ENCODE peak calls at places on chromosomes 2 and 18, in nine cellular contexts. One of them, this sample, is unnamed.

GRCh38 chr2:218095853-218096252 is 26.8 kb downstream of the RUFY4 start:
- DNase-seq in T-helper 2 cell: no peak
- DNase-seq in GM20000: no peak
- DNase-seq in activated naive CD4-positive, alpha-beta T cell: no peak
- DNase-seq in SK-N-DZ: no peak
- DNase-seq in HepG2: no peak
- DNase-seq in GM18507: no peak
- DNase-seq in stimulated activated CD8-positive, alpha-beta memory T cell treated with anti-CD3 and anti-CD28 coated beads, Interleukin-15, amount 100 ng/mL, for 24 hours: no peak
- DNase-seq in RPMI7951: no peak
- DNase-seq in this sample: no peak

GRCh38 chr2:174603280-174603679 is 5.7 kb upstream of the WIPF1 start:
- DNase-seq in stimulated activated CD8-positive, alpha-beta memory T cell treated with anti-CD3 and anti-CD28 coated beads, Interleukin-15, amount 100 ng/mL, for 24 hours: no peak
- DNase-seq in SK-N-DZ: peak
- DNase-seq in GM20000: no peak
- DNase-seq in T-helper 2 cell: no peak
- DNase-seq in HepG2: peak
- DNase-seq in GM18507: no peak
- DNase-seq in activated naive CD4-positive, alpha-beta T cell: no peak
- DNase-seq in RPMI7951: peak
- DNase-seq in this sample: no peak

GRCh38 chr18:68121826-68122225 is 593.1 kb downstream of the TMX3 start:
- DNase-seq in T-helper 2 cell: no peak
- DNase-seq in GM18507: no peak
- DNase-seq in stimulated activated CD8-positive, alpha-beta memory T cell treated with anti-CD3 and anti-CD28 coated beads, Interleukin-15, amount 100 ng/mL, for 24 hours: no peak
- DNase-seq in GM20000: no peak
- DNase-seq in RPMI7951: no peak
- DNase-seq in HepG2: no peak
- DNase-seq in activated naive CD4-positive, alpha-beta T cell: no peak
- DNase-seq in SK-N-DZ: no peak
- DNase-seq in this sample: no peak

GRCh38 chr2:241892299-241893137 is 23.0 kb downstream of the RTP5 start:
- DNase-seq in stimulated activated CD8-positive, alpha-beta memory T cell treated with anti-CD3 and anti-CD28 coated beads, Interleukin-15, amount 100 ng/mL, for 24 hours: no peak
- DNase-seq in SK-N-DZ: no peak
- DNase-seq in activated naive CD4-positive, alpha-beta T cell: no peak
- DNase-seq in GM18507: no peak
- DNase-seq in T-helper 2 cell: no peak
- DNase-seq in RPMI7951: no peak
- DNase-seq in HepG2: no peak
- DNase-seq in GM20000: no peak
- DNase-seq in this sample: no peak

GRCh38 chr18:76487782-76488181 is 7.3 kb downstream of the ZNF516 start:
- DNase-seq in HepG2: no peak
- DNase-seq in SK-N-DZ: peak
- DNase-seq in RPMI7951: no peak
- DNase-seq in T-helper 2 cell: no peak
- DNase-seq in stimulated activated CD8-positive, alpha-beta memory T cell treated with anti-CD3 and anti-CD28 coated beads, Interleukin-15, amount 100 ng/mL, for 24 hours: no peak
- DNase-seq in GM20000: no peak
- DNase-seq in activated naive CD4-positive, alpha-beta T cell: no peak
- DNase-seq in GM18507: no peak
- DNase-seq in this sample: no peak

GRCh38 chr2:121485039-121485438 is 45.6 kb upstream of the RNU4ATAC start:
- DNase-seq in SK-N-DZ: no peak
- DNase-seq in T-helper 2 cell: no peak
- DNase-seq in HepG2: no peak
- DNase-seq in activated naive CD4-positive, alpha-beta T cell: no peak
- DNase-seq in GM18507: no peak
- DNase-seq in GM20000: no peak
- DNase-seq in stimulated activated CD8-positive, alpha-beta memory T cell treated with anti-CD3 and anti-CD28 coated beads, Interleukin-15, amount 100 ng/mL, for 24 hours: no peak
- DNase-seq in RPMI7951: peak
- DNase-seq in this sample: no peak

GRCh38 chr18:57426187-57426586 is 9.0 kb upstream of the ONECUT2 start:
- DNase-seq in GM20000: no peak
- DNase-seq in RPMI7951: no peak
- DNase-seq in HepG2: no peak
- DNase-seq in activated naive CD4-positive, alpha-beta T cell: no peak
- DNase-seq in stimulated activated CD8-positive, alpha-beta memory T cell treated with anti-CD3 and anti-CD28 coated beads, Interleukin-15, amount 100 ng/mL, for 24 hours: no peak
- DNase-seq in GM18507: no peak
- DNase-seq in T-helper 2 cell: no peak
- DNase-seq in SK-N-DZ: no peak
- DNase-seq in this sample: no peak

GRCh38 chr2:101307950-101308431 is 510 bp downstream of the RNF149 start:
- DNase-seq in RPMI7951: peak
- DNase-seq in GM20000: no peak
- DNase-seq in stimulated activated CD8-positive, alpha-beta memory T cell treated with anti-CD3 and anti-CD28 coated beads, Interleukin-15, amount 100 ng/mL, for 24 hours: no peak
- DNase-seq in T-helper 2 cell: no peak
- DNase-seq in activated naive CD4-positive, alpha-beta T cell: no peak
- DNase-seq in GM18507: no peak
- DNase-seq in HepG2: no peak
- DNase-seq in SK-N-DZ: peak
- DNase-seq in this sample: no peak

GRCh38 chr2:144350151-144350802 is 169.6 kb downstream of the ZEB2 start:
- DNase-seq in RPMI7951: peak
- DNase-seq in stimulated activated CD8-positive, alpha-beta memory T cell treated with anti-CD3 and anti-CD28 coated beads, Interleukin-15, amount 100 ng/mL, for 24 hours: no peak
- DNase-seq in activated naive CD4-positive, alpha-beta T cell: no peak
- DNase-seq in GM20000: no peak
- DNase-seq in HepG2: no peak
- DNase-seq in T-helper 2 cell: no peak
- DNase-seq in SK-N-DZ: no peak
- DNase-seq in GM18507: no peak
- DNase-seq in this sample: no peak

GRCh38 chr2:180849851-180850250 is 130.6 kb upstream of the UBE2E3 start:
- DNase-seq in RPMI7951: no peak
- DNase-seq in GM20000: no peak
- DNase-seq in HepG2: no peak
- DNase-seq in SK-N-DZ: no peak
- DNase-seq in T-helper 2 cell: no peak
- DNase-seq in activated naive CD4-positive, alpha-beta T cell: no peak
- DNase-seq in stimulated activated CD8-positive, alpha-beta memory T cell treated with anti-CD3 and anti-CD28 coated beads, Interleukin-15, amount 100 ng/mL, for 24 hours: no peak
- DNase-seq in GM18507: no peak
- DNase-seq in this sample: no peak

GRCh38 chr18:7413906-7414305 is 153.2 kb upstream of the PTPRM start:
- DNase-seq in stimulated activated CD8-positive, alpha-beta memory T cell treated with anti-CD3 and anti-CD28 coated beads, Interleukin-15, amount 100 ng/mL, for 24 hours: no peak
- DNase-seq in RPMI7951: no peak
- DNase-seq in GM18507: no peak
- DNase-seq in SK-N-DZ: no peak
- DNase-seq in GM20000: no peak
- DNase-seq in T-helper 2 cell: no peak
- DNase-seq in HepG2: no peak
- DNase-seq in activated naive CD4-positive, alpha-beta T cell: no peak
- DNase-seq in this sample: no peak

GRCh38 chr2:219701847-219702634 is 74.6 kb downstream of the SLC4A3 start:
- DNase-seq in RPMI7951: peak
- DNase-seq in activated naive CD4-positive, alpha-beta T cell: no peak
- DNase-seq in HepG2: no peak
- DNase-seq in T-helper 2 cell: no peak
- DNase-seq in stimulated activated CD8-positive, alpha-beta memory T cell treated with anti-CD3 and anti-CD28 coated beads, Interleukin-15, amount 100 ng/mL, for 24 hours: no peak
- DNase-seq in SK-N-DZ: no peak
- DNase-seq in GM20000: no peak
- DNase-seq in GM18507: no peak
- DNase-seq in this sample: peak

GRCh38 chr2:120237491-120237902 is 14.3 kb upstream of the TMEM185B start:
- DNase-seq in stimulated activated CD8-positive, alpha-beta memory T cell treated with anti-CD3 and anti-CD28 coated beads, Interleukin-15, amount 100 ng/mL, for 24 hours: no peak
- DNase-seq in GM20000: no peak
- DNase-seq in RPMI7951: peak
- DNase-seq in GM18507: no peak
- DNase-seq in T-helper 2 cell: no peak
- DNase-seq in SK-N-DZ: no peak
- DNase-seq in activated naive CD4-positive, alpha-beta T cell: no peak
- DNase-seq in HepG2: no peak
- DNase-seq in this sample: no peak

GRCh38 chr18:9890191-9890590 is 4.4 kb downstream of the TXNDC2 start:
- DNase-seq in HepG2: no peak
- DNase-seq in SK-N-DZ: no peak
- DNase-seq in stimulated activated CD8-positive, alpha-beta memory T cell treated with anti-CD3 and anti-CD28 coated beads, Interleukin-15, amount 100 ng/mL, for 24 hours: no peak
- DNase-seq in RPMI7951: no peak
- DNase-seq in T-helper 2 cell: no peak
- DNase-seq in activated naive CD4-positive, alpha-beta T cell: no peak
- DNase-seq in GM20000: no peak
- DNase-seq in GM18507: no peak
- DNase-seq in this sample: no peak

GRCh38 chr18:36406805-36407204 is 109.3 kb downstream of the FHOD3 start:
- DNase-seq in T-helper 2 cell: no peak
- DNase-seq in GM20000: no peak
- DNase-seq in HepG2: no peak
- DNase-seq in activated naive CD4-positive, alpha-beta T cell: no peak
- DNase-seq in stimulated activated CD8-positive, alpha-beta memory T cell treated with anti-CD3 and anti-CD28 coated beads, Interleukin-15, amount 100 ng/mL, for 24 hours: no peak
- DNase-seq in SK-N-DZ: peak
- DNase-seq in GM18507: no peak
- DNase-seq in RPMI7951: no peak
- DNase-seq in this sample: no peak

GRCh38 chr2:138078153-138078552 is 113.9 kb downstream of the HNMT start:
- DNase-seq in stimulated activated CD8-positive, alpha-beta memory T cell treated with anti-CD3 and anti-CD28 coated beads, Interleukin-15, amount 100 ng/mL, for 24 hours: no peak
- DNase-seq in T-helper 2 cell: no peak
- DNase-seq in activated naive CD4-positive, alpha-beta T cell: no peak
- DNase-seq in SK-N-DZ: no peak
- DNase-seq in RPMI7951: no peak
- DNase-seq in GM20000: no peak
- DNase-seq in HepG2: no peak
- DNase-seq in GM18507: no peak
- DNase-seq in this sample: peak

GRCh38 chr2:230589497-230590015 is 123.1 kb upstream of the CAB39 start:
- DNase-seq in SK-N-DZ: no peak
- DNase-seq in RPMI7951: no peak
- DNase-seq in GM20000: peak
- DNase-seq in HepG2: no peak
- DNase-seq in activated naive CD4-positive, alpha-beta T cell: no peak
- DNase-seq in GM18507: no peak
- DNase-seq in T-helper 2 cell: no peak
- DNase-seq in stimulated activated CD8-positive, alpha-beta memory T cell treated with anti-CD3 and anti-CD28 coated beads, Interleukin-15, amount 100 ng/mL, for 24 hours: no peak
- DNase-seq in this sample: no peak

GRCh38 chr2:181678033-181678586 is 2.2 kb downstream of the NEUROD1 start:
- DNase-seq in activated naive CD4-positive, alpha-beta T cell: no peak
- DNase-seq in GM18507: no peak
- DNase-seq in GM20000: peak
- DNase-seq in RPMI7951: peak
- DNase-seq in stimulated activated CD8-positive, alpha-beta memory T cell treated with anti-CD3 and anti-CD28 coated beads, Interleukin-15, amount 100 ng/mL, for 24 hours: no peak
- DNase-seq in T-helper 2 cell: no peak
- DNase-seq in HepG2: peak
- DNase-seq in SK-N-DZ: no peak
- DNase-seq in this sample: peak

GRCh38 chr18:64002581-64002980 is 32.7 kb downstream of the SERPINB8 start:
- DNase-seq in RPMI7951: no peak
- DNase-seq in stimulated activated CD8-positive, alpha-beta memory T cell treated with anti-CD3 and anti-CD28 coated beads, Interleukin-15, amount 100 ng/mL, for 24 hours: no peak
- DNase-seq in T-helper 2 cell: no peak
- DNase-seq in GM20000: no peak
- DNase-seq in HepG2: no peak
- DNase-seq in GM18507: no peak
- DNase-seq in SK-N-DZ: no peak
- DNase-seq in activated naive CD4-positive, alpha-beta T cell: no peak
- DNase-seq in this sample: no peak

GRCh38 chr18:29248856-29249255 is 1071.9 kb upstream of the CDH2 start:
- DNase-seq in stimulated activated CD8-positive, alpha-beta memory T cell treated with anti-CD3 and anti-CD28 coated beads, Interleukin-15, amount 100 ng/mL, for 24 hours: no peak
- DNase-seq in GM18507: no peak
- DNase-seq in GM20000: no peak
- DNase-seq in RPMI7951: no peak
- DNase-seq in HepG2: no peak
- DNase-seq in SK-N-DZ: no peak
- DNase-seq in T-helper 2 cell: no peak
- DNase-seq in activated naive CD4-positive, alpha-beta T cell: no peak
- DNase-seq in this sample: no peak

GRCh38 chr2:212797484-212798205 is 259.0 kb upstream of the ERBB4 start:
- DNase-seq in HepG2: no peak
- DNase-seq in stimulated activated CD8-positive, alpha-beta memory T cell treated with anti-CD3 and anti-CD28 coated beads, Interleukin-15, amount 100 ng/mL, for 24 hours: no peak
- DNase-seq in GM18507: no peak
- DNase-seq in SK-N-DZ: no peak
- DNase-seq in activated naive CD4-positive, alpha-beta T cell: no peak
- DNase-seq in RPMI7951: peak
- DNase-seq in T-helper 2 cell: no peak
- DNase-seq in GM20000: no peak
- DNase-seq in this sample: no peak

GRCh38 chr2:231124833-231125232 is at the start of gene HTR2B:
- DNase-seq in stimulated activated CD8-positive, alpha-beta memory T cell treated with anti-CD3 and anti-CD28 coated beads, Interleukin-15, amount 100 ng/mL, for 24 hours: no peak
- DNase-seq in SK-N-DZ: peak
- DNase-seq in RPMI7951: peak
- DNase-seq in activated naive CD4-positive, alpha-beta T cell: no peak
- DNase-seq in GM18507: no peak
- DNase-seq in GM20000: peak
- DNase-seq in T-helper 2 cell: no peak
- DNase-seq in HepG2: no peak
- DNase-seq in this sample: no peak

This sample was measured in hypothalamus.